ENCODE peak calls at places on chromosomes 7 and 10, in seven cellular contexts. H, N, O, L, P, W and M are unnamed samples.

GRCh38 chr7:138581065-138581464 is 120.1 kb downstream of the SVOPL start:
- DNase-seq in H (no peak), N (no peak), O (no peak), L (no peak), P (no peak), W (no peak), M (no peak)

GRCh38 chr10:122617476-122618270 is 57.1 kb downstream of the DMBT1 start:
- DNase-seq in H (no peak), N (no peak), O (no peak), L (no peak), P (no peak), W (no peak), M (no peak)

GRCh38 chr7:106883627-106884026 is 18.5 kb downstream of the PIK3CG start:
- DNase-seq in H (no peak), N (no peak), O (no peak), L (no peak), P (no peak), W (no peak), M (no peak)

GRCh38 chr10:119301397-119301796 is 94.0 kb downstream of the GRK5 start:
- DNase-seq in H (no peak), N (no peak), O (no peak), L (no peak), P (no peak), W (no peak), M (no peak)

GRCh38 chr10:35194906-35195305 is 68.3 kb downstream of the CREM start:
- DNase-seq in H (no peak), N (peak; percentile 74), O (peak; percentile 33), L (peak; percentile 71), P (no peak), W (no peak), M (no peak)

GRCh38 chr7:80785961-80786360 is 132.9 kb downstream of the SEMA3C start:
- DNase-seq in H (no peak), N (peak; percentile 65), O (no peak), L (peak; percentile 52), P (no peak), W (no peak), M (no peak)

GRCh38 chr10:89120931-89121907 is 85.9 kb downstream of the CH25H start:
- DNase-seq in H (no peak), N (peak; percentile 28), O (no peak), L (no peak), P (no peak), W (no peak), M (no peak)

GRCh38 chr7:29146888-29147609 is 712 bp upstream of the CPVL start:
- DNase-seq in H (peak; percentile 23), N (peak; percentile 10), O (no peak), L (no peak), P (no peak), W (peak; percentile 69), M (no peak)

GRCh38 chr7:114548081-114548480 is 133.5 kb downstream of the FOXP2 start:
- DNase-seq in H (no peak), N (no peak), O (no peak), L (no peak), P (no peak), W (no peak), M (no peak)

GRCh38 chr10:132626761-132627735 is 89.5 kb downstream of the INPP5A start:
- DNase-seq in H (peak; percentile 43), N (no peak), O (no peak), L (no peak), P (peak; percentile 71), W (peak; percentile 31), M (no peak)

GRCh38 chr10:98472171-98472570 is 25.4 kb upstream of the HPS1 start:
- DNase-seq in H (no peak), N (no peak), O (no peak), L (no peak), P (no peak), W (no peak), M (no peak)

GRCh38 chr7:93835684-93836083 is 54.9 kb downstream of the TFPI2 start:
- DNase-seq in H (no peak), N (peak; percentile 50), O (no peak), L (no peak), P (no peak), W (no peak), M (no peak)

GRCh38 chr7:365593-365992 is 75.6 kb downstream of the FOXL3 start:
- DNase-seq in H (no peak), N (no peak), O (no peak), L (no peak), P (no peak), W (peak; percentile 5), M (no peak)

GRCh38 chr7:47401571-47402570 is 180.0 kb downstream of the TNS3 start:
- DNase-seq in H (no peak), N (no peak), O (no peak), L (no peak), P (peak; percentile 57), W (no peak), M (no peak)

GRCh38 chr7:13879994-13880686 is 109.3 kb downstream of the ETV1 start:
- DNase-seq in H (no peak), N (peak; percentile 68), O (no peak), L (peak; percentile 75), P (no peak), W (no peak), M (no peak)

GRCh38 chr7:37822946-37823345 is 25.5 kb upstream of the NME8 start:
- DNase-seq in H (no peak), N (no peak), O (no peak), L (no peak), P (no peak), W (no peak), M (no peak)

GRCh38 chr7:152633504-152633903 is 42.4 kb downstream of the XRCC2 start:
- DNase-seq in H (no peak), N (no peak), O (no peak), L (no peak), P (no peak), W (no peak), M (no peak)

GRCh38 chr7:8162181-8162580 is 99.8 kb downstream of the ICA1 start:
- DNase-seq in H (no peak), N (no peak), O (no peak), L (no peak), P (no peak), W (no peak), M (no peak)

GRCh38 chr7:74194686-74195085 is 15.1 kb upstream of the LAT2 start:
- DNase-seq in H (no peak), N (no peak), O (no peak), L (no peak), P (peak; percentile 28), W (no peak), M (no peak)

GRCh38 chr7:74193054-74193453 is 16.8 kb upstream of the LAT2 start:
- DNase-seq in H (no peak), N (no peak), O (no peak), L (no peak), P (no peak), W (no peak), M (no peak)

GRCh38 chr7:74190259-74190658 is 16.1 kb downstream of the EIF4H start:
- DNase-seq in H (no peak), N (no peak), O (no peak), L (no peak), P (peak; percentile 48), W (no peak), M (no peak)

GRCh38 chr7:74191231-74191630 is 17.1 kb downstream of the EIF4H start:
- DNase-seq in H (no peak), N (no peak), O (no peak), L (no peak), P (peak; percentile 29), W (no peak), M (no peak)

GRCh38 chr7:74193913-74194312 is 15.9 kb upstream of the LAT2 start:
- DNase-seq in H (no peak), N (no peak), O (no peak), L (no peak), P (peak; percentile 37), W (no peak), M (no peak)
- TF ChIP-seq CTCF in H (no peak), N (no peak), O (no peak), L (no peak), P (no peak), W (no peak), M (peak; percentile 13)

DNA sequence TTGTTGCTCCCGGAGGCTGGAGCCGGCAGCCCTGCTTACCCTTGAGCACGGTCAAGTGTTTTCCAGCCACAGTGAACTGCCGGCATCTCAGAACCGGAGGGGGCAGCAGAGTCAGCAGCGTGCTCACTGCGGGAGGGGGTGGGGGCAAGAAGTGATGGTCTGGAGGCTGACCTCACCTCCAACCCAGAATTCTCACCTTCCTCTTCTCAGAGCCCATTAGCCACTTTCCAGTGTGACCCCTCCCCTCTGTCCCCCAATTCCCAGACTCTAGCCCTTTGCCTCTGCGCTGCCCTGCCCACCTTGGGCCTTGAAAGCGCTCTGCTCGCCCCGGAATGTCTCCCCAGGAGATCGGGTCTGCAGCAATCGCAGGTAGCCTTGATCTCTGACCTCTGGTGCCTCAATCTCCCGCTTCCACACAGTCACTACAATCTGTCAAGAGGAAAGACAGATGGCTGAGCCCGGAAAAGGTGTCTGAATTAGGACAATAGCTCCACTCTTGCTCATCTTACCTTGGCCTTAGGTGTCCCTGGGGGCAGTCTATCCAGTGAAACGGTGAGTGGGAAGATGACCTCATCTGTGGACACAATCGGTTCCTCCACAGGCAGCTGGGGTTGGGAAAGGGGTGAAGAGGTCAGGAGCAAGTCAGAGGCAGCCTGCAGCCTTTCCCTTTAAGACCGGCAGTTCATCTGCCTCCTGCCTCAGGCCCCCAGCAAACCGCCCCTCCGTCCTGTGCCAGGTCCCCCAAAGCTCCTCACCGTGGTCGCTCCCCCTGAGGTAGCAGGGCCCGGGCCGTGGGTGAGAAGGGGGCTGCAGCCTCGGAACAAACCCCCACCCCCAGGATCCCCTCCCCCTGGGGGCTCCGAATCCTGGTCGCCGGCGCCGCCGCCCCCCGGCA is 942 bp downstream of the TRAPPC14 start:
- DNase-seq in H (peak; percentile 30), N (peak; percentile 43), O (peak; percentile 70), L (no peak), P (no peak), W (no peak), M (peak; percentile 52)
- TF ChIP-seq CTCF in H (peak; percentile 22), N (peak; percentile 40), O (peak; percentile 44), L (peak; percentile 28), P (no peak), W (peak; percentile 15), M (peak; percentile 28)

GRCh38 chr7:100457033-100457432 is 7.0 kb downstream of the SPACDR start:
- DNase-seq in H (no peak), N (no peak), O (no peak), L (no peak), P (no peak), W (no peak), M (no peak)

GRCh38 chr7:100452513-100452912 is 11.5 kb downstream of the SPACDR start:
- DNase-seq in H (no peak), N (no peak), O (no peak), L (no peak), P (no peak), W (no peak), M (no peak)

GRCh38 chr7:100456561-100456957 is 7.5 kb downstream of the SPACDR start:
- DNase-seq in H (no peak), N (no peak), O (no peak), L (no peak), P (no peak), W (no peak), M (no peak)
- TF ChIP-seq CTCF in H (no peak), N (no peak), O (peak; percentile 15), L (no peak), P (no peak), W (no peak), M (peak; percentile 16)

DNA sequence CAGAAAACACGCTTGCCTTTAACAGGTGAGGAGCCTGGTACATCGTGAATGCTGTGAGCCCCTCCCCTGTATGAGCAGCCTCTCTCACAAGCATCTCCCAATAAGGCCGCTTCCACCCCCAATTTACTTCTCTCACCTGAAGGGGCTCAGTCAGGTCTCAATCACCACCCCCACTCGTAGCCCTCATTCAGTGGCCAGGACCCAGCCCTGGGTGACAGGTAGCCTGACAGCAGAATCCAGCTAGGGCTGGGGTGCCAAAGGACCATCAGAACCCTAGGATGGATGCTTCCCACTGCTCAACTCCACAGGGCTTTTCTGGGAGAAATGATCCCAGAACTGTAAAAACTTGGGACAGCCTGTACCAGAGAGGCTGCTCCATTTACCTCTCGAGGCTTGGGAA is 6.4 kb upstream of the NDST2 start:
- DNase-seq in H (no peak), N (no peak), O (no peak), L (no peak), P (no peak), W (no peak), M (no peak)
- TF ChIP-seq CTCF in H (no peak), N (no peak), O (no peak), L (no peak), P (no peak), W (no peak), M (no peak)